ENCODE peak calls at places on chromosomes 16 and 17, in five cellular contexts. W is heart right ventricle, J is tibial artery, G is IMR-90, E is prostate gland. A is an unnamed sample.

GRCh38 chr16:63324306-63324705 is 1288.1 kb upstream of the CDH8 start:
- DNase-seq in W (no peak), J (no peak), G (no peak), E (no peak), A (no peak)

GRCh38 chr17:61492759-61493526 is 40.7 kb downstream of the TBX4 start:
- DNase-seq in W (no peak), J (no peak), G (peak; percentile 56), E (no peak), A (no peak)

GRCh38 chr17:231966-232807 is 50.7 kb upstream of the DOC2B start:
- DNase-seq in W (peak; percentile 3), J (no peak), G (no peak), E (no peak), A (peak; percentile 61)

GRCh38 chr17:67324330-67324729 is 42.0 kb downstream of the PSMD12 start:
- DNase-seq in W (no peak), J (no peak), G (no peak), E (no peak), A (no peak)

GRCh38 chr17:81342062-81342699 is 47.1 kb upstream of the SLC38A10 start:
- DNase-seq in W (no peak), J (no peak), G (no peak), E (no peak), A (no peak)

GRCh38 chr17:40816569-40816968 is 5.8 kb downstream of the KRT10 start:
- DNase-seq in W (no peak), J (no peak), G (no peak), E (no peak), A (no peak)

GRCh38 chr16:54630284-54630967 is 300.2 kb upstream of the IRX5 start:
- DNase-seq in W (no peak), J (no peak), G (no peak), E (no peak), A (no peak)

GRCh38 chr16:88430524-88431446 is 22.3 kb upstream of the ZFPM1 start:
- DNase-seq in W (peak; percentile 20), J (no peak), G (no peak), E (no peak), A (peak; percentile 89)

GRCh38 chr17:27390540-27390939 is 65.7 kb upstream of the KSR1 start:
- DNase-seq in W (no peak), J (no peak), G (no peak), E (no peak), A (no peak)

GRCh38 chr16:69620564-69620963 is 54.8 kb downstream of the NFAT5 start:
- DNase-seq in W (no peak), J (no peak), G (no peak), E (no peak), A (no peak)

GRCh38 chr16:74736531-74737157 is 36.0 kb upstream of the MLKL start:
- DNase-seq in W (no peak), J (no peak), G (no peak), E (no peak), A (no peak)

GRCh38 chr16:21952040-21952792 is 945 bp upstream of the UQCRC2 start:
- DNase-seq in W (peak; percentile 69), J (peak; percentile 49), G (peak; percentile 61), E (peak; percentile 38), A (peak; percentile 90)

GRCh38 chr16:50466170-50466569 is 82.0 kb upstream of the NKD1 start:
- DNase-seq in W (no peak), J (no peak), G (no peak), E (no peak), A (no peak)

GRCh38 chr17:79960788-79961522 is 74.7 kb downstream of the TBC1D16 start:
- DNase-seq in W (no peak), J (no peak), G (peak; percentile 26), E (no peak), A (no peak)

GRCh38 chr17:30954046-30954805 is 16.6 kb upstream of the RNF135 start:
- DNase-seq in W (no peak), J (no peak), G (peak; percentile 24), E (no peak), A (no peak)

GRCh38 chr16:9091867-9092281 is 430 bp downstream of the HAPSTR1 start:
- DNase-seq in W (peak; percentile 41), J (peak; percentile 41), G (no peak), E (peak; percentile 16), A (peak; percentile 94)

GRCh38 chr17:78107976-78108725 is 20.4 kb downstream of the TMC6 start:
- DNase-seq in W (no peak), J (peak; percentile 14), G (no peak), E (no peak), A (no peak)

GRCh38 chr17:742147-742793 is 9.8 kb downstream of the GEMIN4 start:
- DNase-seq in W (no peak), J (no peak), G (no peak), E (no peak), A (no peak)

GRCh38 chr16:12511308-12511707 is 292.4 kb downstream of the CPPED1 start:
- DNase-seq in W (no peak), J (no peak), G (no peak), E (no peak), A (no peak)
- H3K4me1 ChIP-seq in W (no peaks in the 10 kb centered on the region), J (no peaks in the 10 kb centered on the region), G (peaks cover 2% of the 10 kb centered on the region), E (no peaks in the 10 kb centered on the region), A (no peaks in the 10 kb centered on the region)

GRCh38 chr16:2962334-2963073 is 1.6 kb upstream of the KREMEN2 start:
- DNase-seq in W (no peak), J (no peak), G (no peak), E (no peak), A (peak; percentile 74)
- H3K4me1 ChIP-seq in W (peaks cover 19% of the 10 kb centered on the region), J (peaks cover 37% of the 10 kb centered on the region), G (peaks cover 3% of the 10 kb centered on the region), E (peaks cover 18% of the 10 kb centered on the region), A (peaks cover 36% of the 10 kb centered on the region)

GRCh38 chr17:75703591-75703990 is 17.7 kb upstream of the ITGB4 start:
- DNase-seq in W (no peak), J (no peak), G (no peak), E (no peak), A (no peak)
- H3K4me1 ChIP-seq in W (peaks cover 27% of the 10 kb centered on the region), J (no peaks in the 10 kb centered on the region), G (peaks cover 12% of the 10 kb centered on the region), E (peaks cover 13% of the 10 kb centered on the region), A (peaks cover 8% of the 10 kb centered on the region)

GRCh38 chr16:1687427-1688316 is 9.6 kb downstream of the JPT2 start:
- DNase-seq in W (no peak), J (no peak), G (no peak), E (no peak), A (peak; percentile 16)
- H3K4me1 ChIP-seq in W (peaks cover 5% of the 10 kb centered on the region), J (no peaks in the 10 kb centered on the region), G (peaks cover 10% of the 10 kb centered on the region), E (peaks cover 19% of the 10 kb centered on the region), A (no peaks in the 10 kb centered on the region)